ENCODE peak calls at places on chromosomes 16 and 17, in six cellular contexts. F, R, A, C, X and G are unnamed samples. For H3K36me3, the result is how much of the 10 kb centered on the place peaks cover.

GRCh38 chr16:15811778-15812750 is 44.8 kb downstream of the MYH11 start:
- DNase-seq in F (peak), R (peak), A (peak), C (no peak), X (peak), G (no peak)

GRCh38 chr16:78842950-78843349 is 743.5 kb downstream of the WWOX start:
- DNase-seq in F (no peak), R (no peak), A (no peak), C (no peak), X (no peak), G (no peak)

GRCh38 chr16:65698943-65699342 is 577.1 kb upstream of the CDH11 start:
- DNase-seq in F (no peak), R (no peak), A (no peak), C (no peak), X (no peak), G (no peak)

GRCh38 chr17:8726951-8727555 is 17.6 kb downstream of the CCDC42 start:
- DNase-seq in F (no peak), R (no peak), A (no peak), C (no peak), X (no peak), G (no peak)

GRCh38 chr16:3668626-3669025 is 14.1 kb downstream of the DNASE1 start:
- DNase-seq in F (no peak), R (no peak), A (no peak), C (no peak), X (no peak), G (no peak)

GRCh38 chr17:4679652-4680051 is 24.3 kb downstream of the PELP1 start:
- DNase-seq in F (no peak), R (no peak), A (no peak), C (no peak), X (no peak), G (no peak)

GRCh38 chr17:28282596-28282995 is 36.4 kb upstream of the TMEM97 start:
- DNase-seq in F (no peak), R (no peak), A (no peak), C (no peak), X (no peak), G (no peak)

GRCh38 chr16:28182183-28182582 is 29.6 kb downstream of the XPO6 start:
- DNase-seq in F (no peak), R (no peak), A (no peak), C (no peak), X (no peak), G (no peak)

GRCh38 chr17:61411114-61411943 is 11.7 kb downstream of the TBX2 start:
- DNase-seq in F (peak), R (peak), A (peak), C (no peak), X (peak), G (peak)

GRCh38 chr17:40864661-40865380 is 2.2 kb downstream of the KRT12 start:
- DNase-seq in F (no peak), R (no peak), A (no peak), C (no peak), X (no peak), G (no peak)

GRCh38 chr16:81357711-81358270 is 43.0 kb downstream of the GAN start:
- DNase-seq in F (no peak), R (no peak), A (no peak), C (no peak), X (no peak), G (no peak)

GRCh38 chr17:44628234-44629188 is 27.8 kb upstream of the MEIOC start:
- DNase-seq in F (no peak), R (no peak), A (no peak), C (peak), X (peak), G (no peak)

GRCh38 chr17:82077617-82078358 is 12.2 kb upstream of the DUS1L start:
- DNase-seq in F (no peak), R (no peak), A (no peak), C (peak), X (no peak), G (peak)

GRCh38 chr17:50183439-50184001 is 17.7 kb downstream of the SGCA start:
- DNase-seq in F (no peak), R (no peak), A (no peak), C (no peak), X (no peak), G (no peak)

GRCh38 chr17:70774339-70775110 is 605.2 kb downstream of the KCNJ2 start:
- DNase-seq in F (no peak), R (no peak), A (no peak), C (no peak), X (no peak), G (no peak)

GRCh38 chr17:54976316-54976715 is 7.8 kb downstream of the STXBP4 start:
- DNase-seq in F (no peak), R (no peak), A (no peak), C (no peak), X (no peak), G (no peak)

GRCh38 chr16:3363793-3364192 is 8.1 kb downstream of the OR2C1 start:
- DNase-seq in F (no peak), R (no peak), A (no peak), C (no peak), X (no peak), G (no peak)

GRCh38 chr16:30381351-30382041 is 865 bp downstream of the SEPTIN1 start:
- DNase-seq in F (no peak), R (no peak), A (no peak), C (no peak), X (no peak), G (no peak)

GRCh38 chr16:89118361-89119061 is 24.9 kb downstream of the ACSF3 start:
- DNase-seq in F (no peak), R (no peak), A (no peak), C (no peak), X (no peak), G (no peak)

GRCh38 chr17:37446027-37446426 is 39.3 kb downstream of the TADA2A start:
- DNase-seq in F (no peak), R (no peak), A (no peak), C (no peak), X (no peak), G (no peak)

GRCh38 chr17:41530062-41531048 is 2.2 kb upstream of the KRT19 start:
- DNase-seq in F (no peak), R (no peak), A (peak), C (no peak), X (no peak), G (no peak)

GRCh38 chr16:17368511-17368910 is 102.2 kb downstream of the XYLT1 start:
- DNase-seq in F (no peak), R (no peak), A (no peak), C (no peak), X (no peak), G (no peak)

GRCh38 chr17:70021726-70022125 is 53.3 kb upstream of the KCNJ16 start:
- DNase-seq in F (no peak), R (no peak), A (no peak), C (no peak), X (no peak), G (no peak)

GRCh38 chr17:76090517-76091135 is 11.6 kb downstream of the ZACN start:
- DNase-seq in F (no peak), R (no peak), A (no peak), C (no peak), X (no peak), G (no peak)

GRCh38 chr17:76088868-76089576 is 10.0 kb downstream of the ZACN start:
- DNase-seq in F (no peak), R (peak), A (no peak), C (no peak), X (no peak), G (no peak)

GRCh38 chr17:76088041-76088867 is 9.3 kb downstream of the ZACN start:
- DNase-seq in F (no peak), R (peak), A (no peak), C (no peak), X (no peak), G (no peak)

GRCh38 chr17:76091526-76092285 is 11.9 kb downstream of the EXOC7 start:
- DNase-seq in F (no peak), R (no peak), A (no peak), C (no peak), X (no peak), G (no peak)

GRCh38 chr17:76089680-76090516 is 10.9 kb downstream of the ZACN start:
- DNase-seq in F (no peak), R (peak), A (no peak), C (no peak), X (no peak), G (no peak)
- H3K36me3 ChIP-seq in F (under half), R (half or more), A (half or more), C (half or more), X (under half), G (under half)

GRCh38 chr17:78383725-78384471 is 5.4 kb downstream of the PGS1 start:
- DNase-seq in F (peak), R (peak), A (peak), C (no peak), X (peak), G (no peak)
- H3K4me3 ChIP-seq in F (no peak), R (no peak), A (no peak), C (no peak), X (no peak), G (no peak)

GRCh38 chr17:83115202-83115651 is 35.8 kb downstream of the METRNL start:
- DNase-seq in F (no peak), R (peak), A (no peak), C (no peak), X (no peak), G (no peak)
- TF ChIP-seq POLR2A in F (no peak), R (no peak), A (no peak), C (no peak), X (no peak), G (no peak)

DNA sequence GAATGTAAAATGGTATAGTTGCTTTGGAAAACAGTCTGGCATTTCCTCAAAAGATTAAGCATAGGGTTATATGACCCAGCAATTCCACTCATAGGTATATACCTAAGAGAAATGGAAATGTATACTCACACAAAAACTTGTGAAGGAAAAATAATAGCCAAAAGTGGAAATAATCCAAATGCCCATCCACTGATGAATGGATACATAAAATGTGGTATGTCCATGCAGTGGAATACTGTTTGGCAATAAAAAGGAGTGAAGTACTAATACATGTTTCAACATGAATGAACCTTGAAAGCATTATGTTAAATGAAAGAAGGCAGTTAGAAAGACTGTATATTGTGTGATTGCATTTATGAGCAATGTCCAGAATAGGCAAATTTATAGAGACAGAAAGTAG is 25.1 kb downstream of the NUP93 start:
- DNase-seq in F (no peak), R (no peak), A (no peak), C (no peak), X (no peak), G (no peak)
- H3K36me3 ChIP-seq in F (under half), R (under half), A (under half), C (under half), X (under half), G (under half)